ENCODE peak calls at places on chromosomes 16 and 17, in five cellular contexts. One of them, this sample, is unnamed.

GRCh38 chr17:700504-701094 is 14.0 kb downstream of the VPS53 start:
- DNase-seq in NCI-H82: peak; percentile 57
- DNase-seq in mesendoderm: peak; percentile 22
- DNase-seq in stimulated activated CD8-positive, alpha-beta memory T cell treated with anti-CD3 and anti-CD28 coated beads, Interleukin-4, amount 100 ng/mL, for 1 hour: no peak
- DNase-seq in ACHN: peak; percentile 51
- DNase-seq in this sample: no peak

GRCh38 chr16:87602821-87603683 is 744 bp downstream of the JPH3 start:
- DNase-seq in NCI-H82: peak; percentile 38
- DNase-seq in mesendoderm: peak; percentile 55
- DNase-seq in stimulated activated CD8-positive, alpha-beta memory T cell treated with anti-CD3 and anti-CD28 coated beads, Interleukin-4, amount 100 ng/mL, for 1 hour: no peak
- DNase-seq in ACHN: no peak
- DNase-seq in this sample: no peak

GRCh38 chr16:63613701-63614100 is 1508.2 kb downstream of the CDH11 start:
- DNase-seq in NCI-H82: no peak
- DNase-seq in mesendoderm: no peak
- DNase-seq in stimulated activated CD8-positive, alpha-beta memory T cell treated with anti-CD3 and anti-CD28 coated beads, Interleukin-4, amount 100 ng/mL, for 1 hour: no peak
- DNase-seq in ACHN: peak; percentile 61
- DNase-seq in this sample: no peak

GRCh38 chr16:81624718-81625543 is 154.2 kb upstream of the PLCG2 start:
- DNase-seq in NCI-H82: peak; percentile 15
- DNase-seq in mesendoderm: no peak
- DNase-seq in stimulated activated CD8-positive, alpha-beta memory T cell treated with anti-CD3 and anti-CD28 coated beads, Interleukin-4, amount 100 ng/mL, for 1 hour: no peak
- DNase-seq in ACHN: no peak
- DNase-seq in this sample: no peak

GRCh38 chr17:9522074-9522473 is 53.5 kb downstream of the STX8 start:
- DNase-seq in NCI-H82: peak; percentile 61
- DNase-seq in mesendoderm: peak; percentile 60
- DNase-seq in stimulated activated CD8-positive, alpha-beta memory T cell treated with anti-CD3 and anti-CD28 coated beads, Interleukin-4, amount 100 ng/mL, for 1 hour: no peak
- DNase-seq in ACHN: peak; percentile 53
- DNase-seq in this sample: no peak

GRCh38 chr17:4833941-4834501 is 881 bp downstream of the MINK1 start:
- DNase-seq in NCI-H82: peak; percentile 73
- DNase-seq in mesendoderm: peak; percentile 37
- DNase-seq in stimulated activated CD8-positive, alpha-beta memory T cell treated with anti-CD3 and anti-CD28 coated beads, Interleukin-4, amount 100 ng/mL, for 1 hour: no peak
- DNase-seq in ACHN: peak; percentile 53
- DNase-seq in this sample: no peak

GRCh38 chr17:34370376-34370996 is 7.5 kb upstream of the CCL1 start:
- DNase-seq in NCI-H82: no peak
- DNase-seq in mesendoderm: no peak
- DNase-seq in stimulated activated CD8-positive, alpha-beta memory T cell treated with anti-CD3 and anti-CD28 coated beads, Interleukin-4, amount 100 ng/mL, for 1 hour: no peak
- DNase-seq in ACHN: no peak
- DNase-seq in this sample: no peak

GRCh38 chr16:55035037-55035436 is 104.4 kb downstream of the IRX5 start:
- DNase-seq in NCI-H82: peak; percentile 73
- DNase-seq in mesendoderm: peak; percentile 62
- DNase-seq in stimulated activated CD8-positive, alpha-beta memory T cell treated with anti-CD3 and anti-CD28 coated beads, Interleukin-4, amount 100 ng/mL, for 1 hour: no peak
- DNase-seq in ACHN: peak; percentile 52
- DNase-seq in this sample: no peak

GRCh38 chr16:17467923-17468540 is 2.7 kb downstream of the XYLT1 start:
- DNase-seq in NCI-H82: peak; percentile 84
- DNase-seq in mesendoderm: peak; percentile 85
- DNase-seq in stimulated activated CD8-positive, alpha-beta memory T cell treated with anti-CD3 and anti-CD28 coated beads, Interleukin-4, amount 100 ng/mL, for 1 hour: no peak
- DNase-seq in ACHN: peak; percentile 14
- DNase-seq in this sample: no peak

This sample was measured in cortex of kidney.